ENCODE peak calls at places on chromosomes 12 and 14, in nine cellular contexts. One of them, this sample, is unnamed.

GRCh38 chr12:30989754-30990153 is 63.2 kb downstream of the TSPAN11 start:
- DNase-seq in testis: peak
- DNase-seq in substantia nigra: no peak
- DNase-seq in right lobe of liver: no peak
- DNase-seq in heart left ventricle: no peak
- DNase-seq in stomach: no peak
- DNase-seq in CD8-positive, alpha-beta T cell: no peak
- DNase-seq in H9: peak
- DNase-seq in AG04450: no peak
- DNase-seq in this sample: no peak

GRCh38 chr12:88628856-88629509 is 48.7 kb upstream of the KITLG start:
- DNase-seq in testis: peak
- DNase-seq in substantia nigra: no peak
- DNase-seq in right lobe of liver: no peak
- DNase-seq in heart left ventricle: no peak
- DNase-seq in stomach: peak
- DNase-seq in CD8-positive, alpha-beta T cell: no peak
- DNase-seq in H9: no peak
- DNase-seq in AG04450: no peak
- DNase-seq in this sample: no peak

GRCh38 chr12:74889563-74890236 is 319.9 kb downstream of the KCNC2 start:
- DNase-seq in testis: no peak
- DNase-seq in substantia nigra: no peak
- DNase-seq in right lobe of liver: no peak
- DNase-seq in heart left ventricle: no peak
- DNase-seq in stomach: no peak
- DNase-seq in CD8-positive, alpha-beta T cell: no peak
- DNase-seq in H9: no peak
- DNase-seq in AG04450: peak
- DNase-seq in this sample: no peak

GRCh38 chr14:75661499-75661814 is 411 bp downstream of the TTLL5 start:
- DNase-seq in testis: no peak
- DNase-seq in substantia nigra: no peak
- DNase-seq in right lobe of liver: no peak
- DNase-seq in heart left ventricle: no peak
- DNase-seq in stomach: no peak
- DNase-seq in CD8-positive, alpha-beta T cell: no peak
- DNase-seq in H9: no peak
- DNase-seq in AG04450: no peak
- DNase-seq in this sample: no peak

GRCh38 chr14:101083564-101084435 is 180.3 kb upstream of the RTL1 start:
- DNase-seq in testis: peak
- DNase-seq in substantia nigra: no peak
- DNase-seq in right lobe of liver: no peak
- DNase-seq in heart left ventricle: peak
- DNase-seq in stomach: peak
- DNase-seq in CD8-positive, alpha-beta T cell: no peak
- DNase-seq in H9: peak
- DNase-seq in AG04450: no peak
- DNase-seq in this sample: no peak

GRCh38 chr12:123038966-123039365 is 58.5 kb downstream of the ARL6IP4 start:
- DNase-seq in testis: no peak
- DNase-seq in substantia nigra: no peak
- DNase-seq in right lobe of liver: peak
- DNase-seq in heart left ventricle: no peak
- DNase-seq in stomach: no peak
- DNase-seq in CD8-positive, alpha-beta T cell: no peak
- DNase-seq in H9: no peak
- DNase-seq in AG04450: no peak
- DNase-seq in this sample: no peak

GRCh38 chr14:43105305-43105704 is 1401.8 kb downstream of the FSCB start:
- DNase-seq in testis: no peak
- DNase-seq in substantia nigra: no peak
- DNase-seq in right lobe of liver: no peak
- DNase-seq in heart left ventricle: no peak
- DNase-seq in stomach: no peak
- DNase-seq in CD8-positive, alpha-beta T cell: no peak
- DNase-seq in H9: no peak
- DNase-seq in AG04450: no peak
- DNase-seq in this sample: no peak

GRCh38 chr12:15962760-15963159 is 51.6 kb downstream of the DERA start:
- DNase-seq in testis: no peak
- DNase-seq in substantia nigra: no peak
- DNase-seq in right lobe of liver: no peak
- DNase-seq in heart left ventricle: no peak
- DNase-seq in stomach: no peak
- DNase-seq in CD8-positive, alpha-beta T cell: no peak
- DNase-seq in H9: no peak
- DNase-seq in AG04450: no peak
- DNase-seq in this sample: no peak

GRCh38 chr12:11812558-11813421 is 163.3 kb downstream of the ETV6 start:
- DNase-seq in testis: no peak
- DNase-seq in substantia nigra: no peak
- DNase-seq in right lobe of liver: no peak
- DNase-seq in heart left ventricle: peak
- DNase-seq in stomach: no peak
- DNase-seq in CD8-positive, alpha-beta T cell: no peak
- DNase-seq in H9: peak
- DNase-seq in AG04450: no peak
- DNase-seq in this sample: no peak

GRCh38 chr12:57156701-57157403 is 9.4 kb upstream of the LRP1-AS start:
- DNase-seq in testis: no peak
- DNase-seq in substantia nigra: no peak
- DNase-seq in right lobe of liver: no peak
- DNase-seq in heart left ventricle: no peak
- DNase-seq in stomach: no peak
- DNase-seq in CD8-positive, alpha-beta T cell: no peak
- DNase-seq in H9: no peak
- DNase-seq in AG04450: no peak
- DNase-seq in this sample: no peak

GRCh38 chr12:87254371-87255030 is 774.7 kb downstream of the C12orf50 start:
- DNase-seq in testis: no peak
- DNase-seq in substantia nigra: no peak
- DNase-seq in right lobe of liver: no peak
- DNase-seq in heart left ventricle: no peak
- DNase-seq in stomach: no peak
- DNase-seq in CD8-positive, alpha-beta T cell: no peak
- DNase-seq in H9: no peak
- DNase-seq in AG04450: no peak
- DNase-seq in this sample: no peak

GRCh38 chr12:88726806-88727722 is 146.8 kb upstream of the KITLG start:
- DNase-seq in testis: no peak
- DNase-seq in substantia nigra: no peak
- DNase-seq in right lobe of liver: no peak
- DNase-seq in heart left ventricle: no peak
- DNase-seq in stomach: no peak
- DNase-seq in CD8-positive, alpha-beta T cell: no peak
- DNase-seq in H9: no peak
- DNase-seq in AG04450: peak
- DNase-seq in this sample: no peak

GRCh38 chr14:92759679-92760523 is 11.5 kb upstream of the LGMN start:
- DNase-seq in testis: no peak
- DNase-seq in substantia nigra: no peak
- DNase-seq in right lobe of liver: no peak
- DNase-seq in heart left ventricle: no peak
- DNase-seq in stomach: no peak
- DNase-seq in CD8-positive, alpha-beta T cell: no peak
- DNase-seq in H9: no peak
- DNase-seq in AG04450: no peak
- DNase-seq in this sample: no peak

GRCh38 chr14:102732924-102733323 is 44.3 kb upstream of the TRAF3 start:
- DNase-seq in testis: no peak
- DNase-seq in substantia nigra: no peak
- DNase-seq in right lobe of liver: no peak
- DNase-seq in heart left ventricle: no peak
- DNase-seq in stomach: no peak
- DNase-seq in CD8-positive, alpha-beta T cell: no peak
- DNase-seq in H9: no peak
- DNase-seq in AG04450: no peak
- DNase-seq in this sample: no peak

GRCh38 chr12:105706321-105706972 is 376.0 kb downstream of the C12orf75 start:
- DNase-seq in testis: no peak
- DNase-seq in substantia nigra: no peak
- DNase-seq in right lobe of liver: no peak
- DNase-seq in heart left ventricle: peak
- DNase-seq in stomach: no peak
- DNase-seq in CD8-positive, alpha-beta T cell: no peak
- DNase-seq in H9: peak
- DNase-seq in AG04450: peak
- DNase-seq in this sample: no peak

GRCh38 chr14:78697341-78697740 is 527.2 kb downstream of the NRXN3 start:
- DNase-seq in testis: no peak
- DNase-seq in substantia nigra: no peak
- DNase-seq in right lobe of liver: no peak
- DNase-seq in heart left ventricle: no peak
- DNase-seq in stomach: no peak
- DNase-seq in CD8-positive, alpha-beta T cell: no peak
- DNase-seq in H9: no peak
- DNase-seq in AG04450: no peak
- DNase-seq in this sample: no peak

GRCh38 chr12:78002878-78003277 is 172.2 kb downstream of the NAV3 start:
- DNase-seq in testis: no peak
- DNase-seq in substantia nigra: no peak
- DNase-seq in right lobe of liver: no peak
- DNase-seq in heart left ventricle: no peak
- DNase-seq in stomach: no peak
- DNase-seq in CD8-positive, alpha-beta T cell: no peak
- DNase-seq in H9: no peak
- DNase-seq in AG04450: no peak
- DNase-seq in this sample: no peak

GRCh38 chr12:78977463-78977862 is 112.9 kb downstream of the SYT1 start:
- DNase-seq in testis: no peak
- DNase-seq in substantia nigra: no peak
- DNase-seq in right lobe of liver: no peak
- DNase-seq in heart left ventricle: no peak
- DNase-seq in stomach: no peak
- DNase-seq in CD8-positive, alpha-beta T cell: no peak
- DNase-seq in H9: no peak
- DNase-seq in AG04450: no peak
- DNase-seq in this sample: no peak

GRCh38 chr12:164207-164606 is 49.8 kb downstream of the SLC6A12 start:
- DNase-seq in testis: no peak
- DNase-seq in substantia nigra: no peak
- DNase-seq in right lobe of liver: peak
- DNase-seq in heart left ventricle: no peak
- DNase-seq in stomach: no peak
- DNase-seq in CD8-positive, alpha-beta T cell: no peak
- DNase-seq in H9: no peak
- DNase-seq in AG04450: no peak
- DNase-seq in this sample: no peak

GRCh38 chr12:96215933-96216273 is 21.7 kb downstream of the ELK3 start:
- DNase-seq in testis: peak
- DNase-seq in substantia nigra: no peak
- DNase-seq in right lobe of liver: no peak
- DNase-seq in heart left ventricle: no peak
- DNase-seq in stomach: no peak
- DNase-seq in CD8-positive, alpha-beta T cell: no peak
- DNase-seq in H9: no peak
- DNase-seq in AG04450: no peak
- DNase-seq in this sample: no peak

GRCh38 chr12:6057693-6058092 is 66.8 kb downstream of the VWF start:
- DNase-seq in testis: no peak
- DNase-seq in substantia nigra: no peak
- DNase-seq in right lobe of liver: peak
- DNase-seq in heart left ventricle: no peak
- DNase-seq in stomach: no peak
- DNase-seq in CD8-positive, alpha-beta T cell: no peak
- DNase-seq in H9: peak
- DNase-seq in AG04450: no peak
- DNase-seq in this sample: no peak

GRCh38 chr12:45991289-45992249 is 1.2 kb upstream of the SCAF11 start:
- DNase-seq in testis: peak
- DNase-seq in substantia nigra: peak
- DNase-seq in right lobe of liver: peak
- DNase-seq in heart left ventricle: peak
- DNase-seq in stomach: peak
- DNase-seq in CD8-positive, alpha-beta T cell: peak
- DNase-seq in H9: peak
- DNase-seq in AG04450: no peak
- DNase-seq in this sample: peak
- H3K27ac ChIP-seq in testis: peak
- H3K27ac ChIP-seq in substantia nigra: peak
- H3K27ac ChIP-seq in right lobe of liver: peak
- H3K27ac ChIP-seq in heart left ventricle: peak
- H3K27ac ChIP-seq in stomach: peak
- H3K27ac ChIP-seq in CD8-positive, alpha-beta T cell: peak
- H3K27ac ChIP-seq in H9: no peak
- H3K27ac ChIP-seq in AG04450: peak
- H3K27ac ChIP-seq in this sample: peak

GRCh38 chr14:55500708-55501107 is 60.3 kb upstream of the TBPL2 start:
- DNase-seq in testis: no peak
- DNase-seq in substantia nigra: no peak
- DNase-seq in right lobe of liver: no peak
- DNase-seq in heart left ventricle: no peak
- DNase-seq in stomach: no peak
- DNase-seq in CD8-positive, alpha-beta T cell: no peak
- DNase-seq in H9: no peak
- DNase-seq in AG04450: no peak
- DNase-seq in this sample: no peak
- H3K27ac ChIP-seq in testis: no peak
- H3K27ac ChIP-seq in substantia nigra: no peak
- H3K27ac ChIP-seq in right lobe of liver: no peak
- H3K27ac ChIP-seq in heart left ventricle: no peak
- H3K27ac ChIP-seq in stomach: no peak
- H3K27ac ChIP-seq in CD8-positive, alpha-beta T cell: no peak
- H3K27ac ChIP-seq in H9: peak
- H3K27ac ChIP-seq in AG04450: no peak
- H3K27ac ChIP-seq in this sample: no peak

GRCh38 chr12:124837958-124838803 is 25.5 kb downstream of the SCARB1 start:
- DNase-seq in testis: peak
- DNase-seq in substantia nigra: peak
- DNase-seq in right lobe of liver: peak
- DNase-seq in heart left ventricle: peak
- DNase-seq in stomach: peak
- DNase-seq in CD8-positive, alpha-beta T cell: no peak
- DNase-seq in H9: no peak
- DNase-seq in AG04450: peak
- DNase-seq in this sample: no peak
- H3K27ac ChIP-seq in testis: peak
- H3K27ac ChIP-seq in substantia nigra: peak
- H3K27ac ChIP-seq in right lobe of liver: peak
- H3K27ac ChIP-seq in heart left ventricle: peak
- H3K27ac ChIP-seq in stomach: no peak
- H3K27ac ChIP-seq in CD8-positive, alpha-beta T cell: no peak
- H3K27ac ChIP-seq in H9: no peak
- H3K27ac ChIP-seq in AG04450: peak
- H3K27ac ChIP-seq in this sample: no peak

DNA sequence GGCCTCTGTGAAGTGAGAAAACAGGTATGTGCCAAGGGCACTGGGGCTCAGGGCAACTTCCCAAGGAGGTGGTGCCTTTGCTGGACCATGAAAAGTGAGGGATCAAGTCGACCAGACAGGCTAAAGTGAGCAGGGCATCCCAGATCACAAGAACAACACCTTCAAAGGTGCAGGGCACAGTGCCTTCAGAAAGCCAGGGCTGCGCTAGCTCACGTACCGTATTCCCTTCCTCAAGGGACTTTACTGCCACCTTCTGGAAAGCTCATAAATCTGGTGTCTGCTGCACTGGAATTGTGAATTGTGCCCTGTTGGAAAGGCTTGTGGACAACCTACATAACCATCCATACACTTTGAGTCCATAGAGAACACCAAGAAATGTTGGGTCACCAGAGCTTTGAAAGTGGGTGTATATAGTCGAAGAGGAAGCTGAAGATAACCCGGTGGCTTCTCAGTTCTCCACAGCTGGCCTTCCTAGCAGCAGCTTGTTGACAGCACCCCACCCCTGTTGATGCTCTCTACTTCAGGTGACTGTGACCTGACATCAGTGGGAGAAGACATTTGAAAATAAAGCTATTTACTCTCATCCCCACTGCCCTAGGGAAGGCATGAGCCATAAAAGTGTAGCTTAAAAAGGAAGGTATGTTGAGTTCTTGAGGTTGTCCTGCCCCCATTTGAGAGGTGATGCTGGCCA is 24.5 kb downstream of the FIGNL2 start:
- DNase-seq in testis: peak
- DNase-seq in substantia nigra: no peak
- DNase-seq in right lobe of liver: no peak
- DNase-seq in heart left ventricle: no peak
- DNase-seq in stomach: peak
- DNase-seq in CD8-positive, alpha-beta T cell: no peak
- DNase-seq in H9: peak
- DNase-seq in AG04450: peak
- DNase-seq in this sample: no peak
- H3K27ac ChIP-seq in testis: no peak
- H3K27ac ChIP-seq in substantia nigra: no peak
- H3K27ac ChIP-seq in right lobe of liver: no peak
- H3K27ac ChIP-seq in heart left ventricle: no peak
- H3K27ac ChIP-seq in stomach: no peak
- H3K27ac ChIP-seq in CD8-positive, alpha-beta T cell: no peak
- H3K27ac ChIP-seq in H9: no peak
- H3K27ac ChIP-seq in AG04450: no peak
- H3K27ac ChIP-seq in this sample: no peak

This sample was measured in effector memory CD4-positive, alpha-beta T cell.